ENCODE peak calls at places on chromosomes 1 and 21, in five cellular contexts. B is NCI-H1694 treated with DMSO at 0.1 percent for 48 hours, G is NCI-H2029, S is Daoy, P is foreskin keratinocyte. I is an unnamed sample.

GRCh38 chr1:21751281-21751680 is 31.7 kb downstream of the USP48 start:
- DNase-seq in B (no peak), G (no peak), S (no peak), P (no peak), I (no peak)

GRCh38 chr1:215824245-215824644 is 257.1 kb downstream of the KCTD3 start:
- DNase-seq in B (peak; percentile 16), G (no peak), S (no peak), P (no peak), I (peak; percentile 12)

GRCh38 chr1:32487182-32487581 is 22.3 kb downstream of the ZBTB8B start:
- DNase-seq in B (no peak), G (no peak), S (no peak), P (no peak), I (no peak)

GRCh38 chr1:60765204-60765603 is 317.2 kb upstream of the NFIA start:
- DNase-seq in B (peak; percentile 35), G (peak; percentile 71), S (no peak), P (no peak), I (no peak)

GRCh38 chr1:27668808-27669723 is 2.9 kb downstream of the IFI6 start:
- DNase-seq in B (peak; percentile 41), G (no peak), S (peak; percentile 73), P (no peak), I (peak; percentile 48)

GRCh38 chr1:163730366-163730765 is 408.6 kb downstream of the NUF2 start:
- DNase-seq in B (no peak), G (peak; percentile 3), S (no peak), P (no peak), I (no peak)

GRCh38 chr1:18139198-18139981 is 31.8 kb downstream of the IGSF21 start:
- DNase-seq in B (no peak), G (no peak), S (peak; percentile 66), P (no peak), I (no peak)

GRCh38 chr1:116764466-116764896 is 10.3 kb downstream of the CD2 start:
- DNase-seq in B (no peak), G (no peak), S (no peak), P (no peak), I (no peak)

GRCh38 chr1:223838125-223838854 is 7.5 kb downstream of the TP53BP2 start:
- DNase-seq in B (no peak), G (no peak), S (no peak), P (no peak), I (no peak)

GRCh38 chr1:234730110-234730509 is 120.1 kb upstream of the IRF2BP2 start:
- DNase-seq in B (no peak), G (no peak), S (no peak), P (no peak), I (no peak)

GRCh38 chr21:38277501-38278111 is 20.8 kb downstream of the KCNJ15 start:
- DNase-seq in B (no peak), G (no peak), S (peak; percentile 98), P (peak; percentile 99), I (no peak)

I was measured in NCI-H2171.